ENCODE peak calls at places on chromosomes 5 and 9, in six cellular contexts. T is gastrocnemius medialis, X is stomach, W is NB4, V is body of pancreas, M is ovary. J is an unnamed sample.

GRCh38 chr9:76365028-76365427 is 29.2 kb downstream of the RFK start:
- DNase-seq in T (no peak), X (no peak), W (no peak), V (no peak), M (no peak), J (peak; percentile 42)

GRCh38 chr9:35972093-35972492 is 14.1 kb upstream of the OR2S2 start:
- DNase-seq in T (no peak), X (no peak), W (peak; percentile 15), V (no peak), M (no peak), J (no peak)

GRCh38 chr9:78296208-78296892 is 575 bp upstream of the PSAT1 start:
- DNase-seq in T (no peak), X (peak; percentile 75), W (no peak), V (peak; percentile 90), M (peak; percentile 60), J (peak; percentile 83)

GRCh38 chr9:91773166-91773565 is 176.9 kb downstream of the ROR2 start:
- DNase-seq in T (no peak), X (no peak), W (no peak), V (no peak), M (no peak), J (no peak)

GRCh38 chr9:113446323-113446740 is 17.2 kb upstream of the RGS3 start:
- DNase-seq in T (no peak), X (no peak), W (peak; percentile 57), V (no peak), M (no peak), J (no peak)

GRCh38 chr9:137828527-137829259 is 48.9 kb upstream of the CACNA1B start:
- DNase-seq in T (no peak), X (no peak), W (peak; percentile 42), V (no peak), M (no peak), J (no peak)

GRCh38 chr9:118647331-118647730 is 721.9 kb downstream of the BRINP1 start:
- DNase-seq in T (no peak), X (no peak), W (no peak), V (no peak), M (no peak), J (no peak)

GRCh38 chr9:87336914-87337333 is 160.7 kb upstream of the DAPK1 start:
- DNase-seq in T (no peak), X (peak; percentile 60), W (peak; percentile 68), V (peak; percentile 59), M (peak; percentile 43), J (peak; percentile 44)

GRCh38 chr5:150576449-150576949 is 64.0 kb upstream of the SYNPO start:
- DNase-seq in T (no peak), X (no peak), W (no peak), V (no peak), M (peak; percentile 14), J (no peak)

GRCh38 chr9:15966471-15966870 is 413.6 kb downstream of the CCDC171 start:
- DNase-seq in T (no peak), X (no peak), W (no peak), V (no peak), M (no peak), J (no peak)

GRCh38 chr9:95120781-95121370 is 196.6 kb downstream of the FANCC start:
- DNase-seq in T (no peak), X (no peak), W (no peak), V (no peak), M (no peak), J (no peak)

GRCh38 chr5:58188287-58188651 is 271.6 kb downstream of the PLK2 start:
- DNase-seq in T (no peak), X (no peak), W (no peak), V (no peak), M (no peak), J (no peak)

GRCh38 chr9:106893088-106893487 is 30.1 kb downstream of the ZNF462 start:
- DNase-seq in T (no peak), X (no peak), W (peak; percentile 22), V (no peak), M (no peak), J (peak; percentile 46)

GRCh38 chr5:2756764-2757163 is 5.3 kb upstream of the IRX2 start:
- DNase-seq in T (no peak), X (no peak), W (no peak), V (no peak), M (no peak), J (no peak)

GRCh38 chr9:99139868-99140267 is 35.0 kb downstream of the TGFBR1 start:
- DNase-seq in T (no peak), X (no peak), W (no peak), V (no peak), M (no peak), J (no peak)

GRCh38 chr5:113250341-113250953 is 184.3 kb downstream of the TSSK1B start:
- DNase-seq in T (peak; percentile 13), X (peak; percentile 31), W (no peak), V (peak; percentile 16), M (peak; percentile 75), J (no peak)

GRCh38 chr5:113246371-113246870 is 188.4 kb downstream of the TSSK1B start:
- DNase-seq in T (no peak), X (no peak), W (peak; percentile 36), V (no peak), M (no peak), J (no peak)

GRCh38 chr5:113245427-113246052 is 189.2 kb downstream of the TSSK1B start:
- DNase-seq in T (no peak), X (no peak), W (no peak), V (no peak), M (no peak), J (no peak)

GRCh38 chr5:113252066-113252465 is 182.7 kb downstream of the TSSK1B start:
- DNase-seq in T (no peak), X (no peak), W (no peak), V (no peak), M (no peak), J (no peak)

DNA sequence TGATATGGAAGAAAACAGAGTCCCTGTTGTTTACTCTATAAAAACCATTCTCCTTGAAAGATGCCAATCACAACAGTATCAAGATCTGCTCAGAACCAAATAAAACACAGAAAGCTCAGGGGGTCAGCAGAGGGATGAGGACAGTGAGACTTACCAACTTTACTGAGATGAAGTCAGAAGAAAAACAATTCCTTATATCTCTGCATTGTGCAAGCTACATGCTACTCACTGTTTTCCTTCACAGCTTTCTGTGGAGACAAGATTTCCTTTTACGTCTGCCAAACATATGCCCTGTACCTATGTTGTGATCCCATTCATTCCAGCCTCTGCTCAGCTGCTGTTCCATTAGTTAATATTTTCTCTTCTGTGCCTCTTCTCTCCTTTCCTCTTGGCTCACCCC is 185.6 kb downstream of the TSSK1B start:
- DNase-seq in T (no peak), X (no peak), W (no peak), V (no peak), M (no peak), J (no peak)
- TF ChIP-seq POLR2A in T (no peak), X (no peak), W (no peak), V (no peak), M (no peak), J (no peak)

GRCh38 chr9:110125763-110126351 is 82.1 kb downstream of the C9orf152 start:
- DNase-seq in T (no peak), X (no peak), W (peak; percentile 28), V (no peak), M (no peak), J (no peak)

GRCh38 chr9:110126457-110126856 is 81.5 kb downstream of the C9orf152 start:
- DNase-seq in T (no peak), X (no peak), W (no peak), V (no peak), M (no peak), J (no peak)

GRCh38 chr9:110123364-110124095 is 84.4 kb downstream of the C9orf152 start:
- DNase-seq in T (no peak), X (no peak), W (no peak), V (no peak), M (no peak), J (no peak)

GRCh38 chr9:110126986-110127864 is 80.7 kb downstream of the C9orf152 start:
- DNase-seq in T (peak; percentile 5), X (peak; percentile 33), W (no peak), V (peak; percentile 21), M (peak; percentile 77), J (no peak)

GRCh38 chr9:110125207-110125751 is 82.7 kb downstream of the C9orf152 start:
- DNase-seq in T (peak; percentile 23), X (peak; percentile 86), W (no peak), V (peak; percentile 90), M (peak; percentile 82), J (no peak)
- TF ChIP-seq POLR2A in T (peak; percentile 46), X (no peak), W (no peak), V (no peak), M (peak; percentile 49), J (no peak)

GRCh38 chr5:14664270-14665109 is at the start of gene OTULIN:
- DNase-seq in T (peak; percentile 78), X (peak; percentile 90), W (peak; percentile 97), V (peak; percentile 92), M (peak; percentile 93), J (peak; percentile 97)

GRCh38 chr5:14665949-14666741 is 1.6 kb downstream of the OTULIN start:
- DNase-seq in T (no peak), X (no peak), W (peak; percentile 39), V (peak; percentile 48), M (no peak), J (no peak)

GRCh38 chr5:14663734-14664269 is 716 bp upstream of the OTULIN start:
- DNase-seq in T (no peak), X (no peak), W (no peak), V (peak; percentile 23), M (no peak), J (peak; percentile 40)

GRCh38 chr5:14667290-14667689 is 2.8 kb downstream of the OTULIN start:
- DNase-seq in T (no peak), X (no peak), W (no peak), V (no peak), M (no peak), J (no peak)

DNA sequence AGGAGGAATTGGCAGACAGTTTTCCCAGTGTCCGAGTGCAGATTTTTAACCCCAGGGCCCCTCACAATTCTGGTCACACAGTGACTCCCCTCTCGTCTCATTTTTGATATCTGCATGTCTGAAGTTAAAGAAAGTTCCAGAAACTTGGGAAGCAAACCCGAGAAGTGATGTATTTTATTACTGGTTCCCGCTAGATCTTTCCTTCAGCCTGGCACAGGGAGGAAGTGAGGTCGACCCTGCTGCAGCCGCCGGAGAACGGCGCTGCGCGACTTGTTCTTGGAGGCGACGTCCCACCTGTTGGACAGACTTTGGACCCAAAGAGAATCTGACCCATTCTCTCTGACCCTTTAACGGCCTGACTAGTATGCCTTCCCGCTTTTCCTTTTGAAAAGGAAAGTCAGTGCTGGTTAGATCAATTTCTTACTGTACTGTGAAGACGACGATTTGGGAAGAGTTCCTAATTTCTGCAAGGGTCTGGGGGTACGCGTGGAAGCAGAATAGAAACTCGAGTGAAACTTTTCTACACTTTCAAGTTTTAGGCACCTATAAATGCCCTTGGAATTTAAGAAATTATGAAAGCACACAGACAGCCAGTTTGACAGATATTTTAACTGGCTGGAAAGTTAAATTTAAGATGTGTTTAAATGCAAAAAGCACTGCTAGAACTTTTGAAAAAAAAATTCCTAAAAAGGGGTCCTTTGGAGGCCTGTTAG is 748 bp downstream of the OTULIN start:
- DNase-seq in T (no peak), X (peak; percentile 45), W (peak; percentile 64), V (peak; percentile 73), M (no peak), J (peak; percentile 35)
- TF ChIP-seq POLR2A in T (no peak), X (no peak), W (no peak), V (no peak), M (no peak), J (no peak)

DNA sequence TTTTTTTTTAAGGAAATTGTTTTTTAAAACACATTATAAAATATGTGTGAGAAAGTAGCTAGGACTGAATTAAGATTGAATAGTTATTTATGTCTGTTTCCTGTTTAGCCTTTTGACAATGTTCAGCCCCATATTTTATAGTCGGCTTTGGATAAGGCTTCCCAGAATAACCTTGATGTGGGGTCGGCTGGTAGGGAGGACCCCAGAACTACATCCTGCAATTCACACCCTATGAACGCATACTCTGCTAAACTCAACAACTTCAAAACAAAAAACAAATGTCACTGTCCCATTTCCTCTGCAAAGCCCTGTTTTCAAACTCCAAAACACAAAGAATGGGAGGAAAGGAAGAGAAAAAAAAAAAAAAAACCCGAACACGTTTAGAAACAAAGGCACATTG is 63.1 kb downstream of the ARL15 start:
- DNase-seq in T (no peak), X (no peak), W (no peak), V (no peak), M (no peak), J (no peak)
- TF ChIP-seq POLR2A in T (no peak), X (no peak), W (no peak), V (no peak), M (no peak), J (no peak)